ENCODE peak calls at places on chromosomes 3 and 15, in ten cellular contexts. I, P, W, U, O, Z, T, L, E and D are unnamed samples.

GRCh38 chr3:148604270-148605085 is 93.2 kb upstream of the AGTR1 start:
- DNase-seq in I (peak; percentile 82), P (peak; percentile 70), W (no peak), U (peak; percentile 39), O (no peak), Z (no peak), T (no peak), L (peak; percentile 9), E (no peak), D (no peak)

GRCh38 chr15:93037341-93038063 is 51.5 kb downstream of the RGMA start:
- DNase-seq in I (peak; percentile 45), P (peak; percentile 86), W (no peak), U (peak; percentile 39), O (no peak), Z (no peak), T (peak; percentile 15), L (peak; percentile 55), E (no peak), D (peak; percentile 28)

GRCh38 chr3:162628531-162628930 is 1131.9 kb downstream of the OTOL1 start:
- DNase-seq in I (no peak), P (no peak), W (no peak), U (no peak), O (no peak), Z (no peak), T (no peak), L (no peak), E (no peak), D (no peak)

GRCh38 chr15:93420050-93420452 is 331.0 kb upstream of the RGMA start:
- DNase-seq in I (no peak), P (no peak), W (no peak), U (no peak), O (no peak), Z (no peak), T (no peak), L (no peak), E (no peak), D (no peak)

GRCh38 chr15:25372298-25372697 is 66.5 kb downstream of the UBE3A start:
- DNase-seq in I (peak; percentile 71), P (no peak), W (no peak), U (peak; percentile 69), O (no peak), Z (no peak), T (no peak), L (peak; percentile 62), E (no peak), D (no peak)

GRCh38 chr15:78598348-78598747 is 22.4 kb downstream of the CHRNA3 start:
- DNase-seq in I (no peak), P (no peak), W (no peak), U (no peak), O (no peak), Z (no peak), T (no peak), L (no peak), E (no peak), D (no peak)

GRCh38 chr3:53493997-53494791 is at the start of gene CACNA1D:
- DNase-seq in I (no peak), P (no peak), W (no peak), U (no peak), O (peak; percentile 22), Z (no peak), T (peak; percentile 62), L (peak; percentile 6), E (peak; percentile 71), D (peak; percentile 40)

GRCh38 chr3:123026551-123027291 is 842 bp downstream of the SEMA5B start:
- DNase-seq in I (no peak), P (peak; percentile 62), W (no peak), U (no peak), O (peak; percentile 36), Z (peak; percentile 7), T (peak; percentile 30), L (no peak), E (peak; percentile 31), D (peak; percentile 61)

GRCh38 chr3:48436477-48436787 is 3.5 kb downstream of the CCDC51 start:
- DNase-seq in I (no peak), P (no peak), W (no peak), U (no peak), O (no peak), Z (no peak), T (no peak), L (no peak), E (no peak), D (no peak)
- TF ChIP-seq CTCF in I (no peak), P (no peak), W (no peak), U (no peak), O (no peak), Z (no peak), T (no peak), L (no peak), E (no peak), D (peak; percentile 14)

DNA sequence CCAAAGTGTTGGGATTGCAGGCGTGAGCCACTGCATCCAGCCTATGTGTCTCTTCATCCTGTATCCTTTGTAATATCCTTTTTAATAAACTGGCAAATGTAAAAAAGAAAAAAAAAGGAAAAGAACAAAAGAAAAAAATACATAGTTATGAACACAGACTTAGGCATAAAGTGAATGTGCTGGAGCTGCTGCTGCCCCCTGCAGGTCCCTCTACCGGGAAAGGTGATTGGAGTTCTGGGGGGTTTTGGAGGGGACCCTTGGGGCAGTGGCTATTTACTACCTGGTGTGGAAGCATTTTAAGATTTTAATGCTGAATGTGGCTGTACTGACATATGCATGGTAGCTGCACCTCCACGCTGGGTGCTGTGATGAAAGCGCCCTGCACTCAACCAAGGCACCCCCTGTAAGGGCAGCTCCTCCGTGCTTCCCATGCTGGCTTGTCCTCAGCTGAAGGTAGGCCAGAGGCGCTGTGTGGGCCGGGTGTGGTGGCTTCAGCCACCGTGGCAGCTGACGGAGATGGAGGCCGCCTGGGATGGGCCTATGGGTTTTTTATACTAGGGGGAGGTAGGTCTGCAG is 49.9 kb downstream of the RPLP1 start:
- DNase-seq in I (no peak), P (no peak), W (no peak), U (no peak), O (no peak), Z (no peak), T (no peak), L (no peak), E (no peak), D (no peak)
- TF ChIP-seq CTCF in I (peak; percentile 16), P (peak; percentile 8), W (no peak), U (peak; percentile 27), O (no peak), Z (no peak), T (no peak), L (peak; percentile 41), E (no peak), D (no peak)

DNA sequence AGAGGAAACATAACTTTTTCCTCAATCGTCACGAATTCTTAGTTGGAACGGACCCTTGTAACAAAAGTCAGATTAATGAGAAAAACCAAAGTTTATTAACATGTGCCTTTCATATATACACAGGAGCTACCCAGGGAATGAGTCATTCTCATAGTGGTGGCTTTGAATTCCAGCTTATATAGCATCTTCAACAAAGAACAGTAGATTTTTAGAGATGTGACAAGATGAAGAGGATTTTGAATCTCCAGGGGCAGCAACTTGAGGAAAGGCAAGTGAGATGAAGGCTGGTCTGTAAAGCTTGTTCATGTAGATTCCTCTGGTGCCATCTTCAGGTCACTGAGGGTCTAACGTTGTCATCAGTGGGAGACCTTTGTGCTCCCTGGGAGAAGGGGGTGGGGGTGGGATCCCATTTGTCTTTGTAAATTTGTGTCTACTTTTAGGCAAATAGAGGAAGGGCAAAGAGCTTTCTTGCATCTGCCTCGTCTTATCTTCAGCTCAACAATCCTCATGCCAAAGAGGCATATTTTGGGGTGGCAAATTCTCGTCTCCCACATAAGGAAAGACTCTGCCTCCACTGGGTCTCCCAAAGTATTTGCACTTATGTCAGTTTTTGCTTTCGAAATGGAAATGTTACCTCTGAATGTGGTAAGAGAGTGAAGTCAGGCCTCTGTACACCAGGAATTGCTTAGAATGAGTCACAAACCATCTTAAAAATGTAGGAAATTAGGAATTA is 29.5 kb downstream of the CLEC3B start:
- DNase-seq in I (peak; percentile 77), P (no peak), W (peak; percentile 65), U (peak; percentile 63), O (peak; percentile 32), Z (no peak), T (no peak), L (peak; percentile 64), E (no peak), D (no peak)
- TF ChIP-seq CTCF in I (no peak), P (no peak), W (peak; percentile 59), U (peak; percentile 2), O (peak; percentile 20), Z (no peak), T (no peak), L (peak; percentile 7), E (no peak), D (no peak)

DNA sequence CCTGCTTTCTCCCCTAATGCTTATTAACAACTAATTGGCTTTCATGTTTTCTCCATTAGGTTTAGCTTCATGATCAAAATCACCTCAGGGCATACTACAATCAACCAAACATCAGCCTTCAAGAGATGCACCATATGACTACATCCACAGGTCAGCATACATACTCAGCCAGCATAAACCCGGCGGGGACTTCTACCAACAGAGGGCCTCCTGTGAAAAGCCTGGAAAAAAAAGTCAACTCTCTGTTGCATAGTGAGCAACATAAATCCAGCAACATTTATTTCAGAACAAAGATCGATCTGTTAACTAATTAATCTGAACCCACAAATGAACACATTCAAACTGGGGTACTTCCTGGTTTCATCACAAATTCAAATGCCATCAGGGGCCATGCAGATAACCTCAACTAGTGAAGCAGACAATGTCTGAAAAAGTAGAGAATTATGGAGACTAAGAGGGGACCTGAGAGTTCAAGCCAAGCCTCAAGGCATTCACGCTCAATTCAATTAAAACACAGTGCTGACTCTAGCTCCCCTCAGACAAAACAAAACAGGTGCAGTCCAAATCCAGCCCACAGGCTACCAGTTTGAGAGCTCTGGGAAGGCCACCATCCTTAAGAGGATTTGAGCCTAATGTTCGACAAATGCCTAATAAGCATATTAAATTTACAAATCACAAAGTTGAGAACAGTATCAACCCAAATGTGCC is 124.5 kb downstream of the MAGI1 start:
- DNase-seq in I (peak; percentile 15), P (no peak), W (no peak), U (no peak), O (no peak), Z (no peak), T (no peak), L (peak; percentile 21), E (no peak), D (no peak)
- TF ChIP-seq CTCF in I (peak; percentile 19), P (peak; percentile 9), W (peak; percentile 27), U (peak; percentile 30), O (no peak), Z (no peak), T (no peak), L (peak; percentile 35), E (no peak), D (no peak)

DNA sequence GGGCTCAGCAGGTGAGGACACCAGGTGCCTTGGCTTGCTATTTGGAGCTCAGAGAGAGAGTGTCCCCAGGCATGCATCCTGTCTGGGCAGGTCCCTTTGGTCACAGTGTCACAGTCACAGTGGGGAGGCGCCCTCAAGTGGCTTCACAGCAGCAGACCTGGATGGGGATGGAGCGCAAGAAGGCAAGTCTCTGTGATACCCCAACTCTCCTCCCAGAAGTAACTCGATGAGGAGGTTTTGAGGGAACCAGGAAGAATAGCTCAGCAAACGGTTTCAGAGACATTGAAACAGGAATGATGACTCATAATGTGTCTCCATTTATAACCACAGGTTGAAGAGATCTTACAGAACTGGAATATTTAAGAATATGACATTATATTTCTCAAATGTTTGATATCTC is 66.5 kb upstream of the SH3GL3 start:
- DNase-seq in I (peak; percentile 46), P (no peak), W (peak; percentile 37), U (peak; percentile 45), O (peak; percentile 40), Z (no peak), T (peak; percentile 79), L (peak; percentile 49), E (no peak), D (peak; percentile 83)
- TF ChIP-seq CTCF in I (peak; percentile 35), P (no peak), W (peak; percentile 74), U (peak; percentile 48), O (no peak), Z (no peak), T (peak; percentile 57), L (peak; percentile 46), E (no peak), D (peak; percentile 57)